ENCODE peak calls at places on chromosomes 7 and 10, in six cellular contexts. One of them, this sample, is unnamed. For H3K4me1, the result is how much of the 10 kb centered on the place peaks cover.

GRCh38 chr10:62632071-62632809 is 172.3 kb upstream of the ADO start:
- DNase-seq in mammary epithelial cell: no peak
- DNase-seq in HepG2: no peak
- DNase-seq in astrocyte: peak
- DNase-seq in hepatocyte: no peak
- DNase-seq in HCT116: no peak
- DNase-seq in this sample: no peak

GRCh38 chr7:41720046-41720445 is 17.2 kb upstream of the INHBA start:
- DNase-seq in mammary epithelial cell: no peak
- DNase-seq in HCT116: no peak
- DNase-seq in hepatocyte: no peak
- DNase-seq in HepG2: no peak
- DNase-seq in astrocyte: no peak
- DNase-seq in this sample: no peak

GRCh38 chr10:14723052-14723689 is 51.5 kb downstream of the FAM107B start:
- DNase-seq in HepG2: no peak
- DNase-seq in hepatocyte: no peak
- DNase-seq in mammary epithelial cell: no peak
- DNase-seq in astrocyte: no peak
- DNase-seq in HCT116: no peak
- DNase-seq in this sample: no peak

GRCh38 chr7:142838461-142839213 is 16.2 kb upstream of the EPHB6 start:
- DNase-seq in HCT116: no peak
- DNase-seq in mammary epithelial cell: no peak
- DNase-seq in hepatocyte: peak
- DNase-seq in astrocyte: no peak
- DNase-seq in HepG2: no peak
- DNase-seq in this sample: no peak

GRCh38 chr7:1534330-1535099 is 4.0 kb downstream of the MAFK start:
- DNase-seq in mammary epithelial cell: no peak
- DNase-seq in HCT116: no peak
- DNase-seq in astrocyte: no peak
- DNase-seq in HepG2: no peak
- DNase-seq in hepatocyte: no peak
- DNase-seq in this sample: no peak

GRCh38 chr10:103458720-103459119 is at the start of gene CALHM1:
- DNase-seq in mammary epithelial cell: no peak
- DNase-seq in HepG2: no peak
- DNase-seq in HCT116: no peak
- DNase-seq in astrocyte: no peak
- DNase-seq in hepatocyte: peak
- DNase-seq in this sample: peak

GRCh38 chr10:133079836-133080682 is 7.7 kb upstream of the ADGRA1 start:
- DNase-seq in HCT116: no peak
- DNase-seq in HepG2: no peak
- DNase-seq in astrocyte: no peak
- DNase-seq in hepatocyte: peak
- DNase-seq in mammary epithelial cell: no peak
- DNase-seq in this sample: peak

GRCh38 chr7:155198901-155199845 is 98.5 kb upstream of the INSIG1 start:
- DNase-seq in HCT116: no peak
- DNase-seq in mammary epithelial cell: peak
- DNase-seq in astrocyte: peak
- DNase-seq in HepG2: no peak
- DNase-seq in hepatocyte: no peak
- DNase-seq in this sample: no peak

GRCh38 chr7:130668258-130669050 is at the start of gene COPG2:
- DNase-seq in astrocyte: peak
- DNase-seq in HepG2: peak
- DNase-seq in HCT116: peak
- DNase-seq in mammary epithelial cell: peak
- DNase-seq in hepatocyte: peak
- DNase-seq in this sample: peak

GRCh38 chr7:36091571-36092176 is 61.4 kb upstream of the EEPD1 start:
- DNase-seq in astrocyte: no peak
- DNase-seq in HepG2: peak
- DNase-seq in mammary epithelial cell: no peak
- DNase-seq in hepatocyte: no peak
- DNase-seq in HCT116: no peak
- DNase-seq in this sample: no peak

GRCh38 chr10:36111676-36112075 is 469.6 kb upstream of the FZD8 start:
- DNase-seq in mammary epithelial cell: no peak
- DNase-seq in HCT116: no peak
- DNase-seq in HepG2: no peak
- DNase-seq in hepatocyte: no peak
- DNase-seq in astrocyte: no peak
- DNase-seq in this sample: peak

GRCh38 chr7:24670782-24671181 is 86.5 kb downstream of the GSDME start:
- DNase-seq in HepG2: no peak
- DNase-seq in mammary epithelial cell: no peak
- DNase-seq in astrocyte: no peak
- DNase-seq in HCT116: no peak
- DNase-seq in hepatocyte: no peak
- DNase-seq in this sample: no peak

GRCh38 chr7:80279760-80280159 is 145.1 kb downstream of the GNAI1 start:
- DNase-seq in HepG2: no peak
- DNase-seq in astrocyte: no peak
- DNase-seq in hepatocyte: peak
- DNase-seq in HCT116: no peak
- DNase-seq in mammary epithelial cell: no peak
- DNase-seq in this sample: no peak

GRCh38 chr10:89845541-89846275 is 144.3 kb downstream of the KIF20B start:
- DNase-seq in hepatocyte: no peak
- DNase-seq in HepG2: no peak
- DNase-seq in HCT116: no peak
- DNase-seq in astrocyte: peak
- DNase-seq in mammary epithelial cell: peak
- DNase-seq in this sample: no peak

GRCh38 chr10:110211455-110211843 is 4.0 kb downstream of the MXI1 start:
- DNase-seq in HepG2: no peak
- DNase-seq in HCT116: no peak
- DNase-seq in astrocyte: no peak
- DNase-seq in hepatocyte: no peak
- DNase-seq in mammary epithelial cell: no peak
- DNase-seq in this sample: no peak

GRCh38 chr7:2753148-2753547 is 65.1 kb downstream of the AMZ1 start:
- DNase-seq in hepatocyte: no peak
- DNase-seq in HepG2: no peak
- DNase-seq in astrocyte: no peak
- DNase-seq in HCT116: no peak
- DNase-seq in mammary epithelial cell: no peak
- DNase-seq in this sample: no peak

GRCh38 chr7:2754086-2754485 is 66.1 kb downstream of the AMZ1 start:
- DNase-seq in mammary epithelial cell: no peak
- DNase-seq in hepatocyte: no peak
- DNase-seq in HepG2: no peak
- DNase-seq in HCT116: no peak
- DNase-seq in astrocyte: peak
- DNase-seq in this sample: no peak

GRCh38 chr7:2757904-2758672 is 70.1 kb downstream of the AMZ1 start:
- DNase-seq in astrocyte: peak
- DNase-seq in HepG2: peak
- DNase-seq in mammary epithelial cell: peak
- DNase-seq in hepatocyte: peak
- DNase-seq in HCT116: peak
- DNase-seq in this sample: no peak

GRCh38 chr7:2757361-2757903 is 69.4 kb downstream of the AMZ1 start:
- DNase-seq in astrocyte: no peak
- DNase-seq in hepatocyte: peak
- DNase-seq in HCT116: peak
- DNase-seq in HepG2: no peak
- DNase-seq in mammary epithelial cell: peak
- DNase-seq in this sample: no peak

DNA sequence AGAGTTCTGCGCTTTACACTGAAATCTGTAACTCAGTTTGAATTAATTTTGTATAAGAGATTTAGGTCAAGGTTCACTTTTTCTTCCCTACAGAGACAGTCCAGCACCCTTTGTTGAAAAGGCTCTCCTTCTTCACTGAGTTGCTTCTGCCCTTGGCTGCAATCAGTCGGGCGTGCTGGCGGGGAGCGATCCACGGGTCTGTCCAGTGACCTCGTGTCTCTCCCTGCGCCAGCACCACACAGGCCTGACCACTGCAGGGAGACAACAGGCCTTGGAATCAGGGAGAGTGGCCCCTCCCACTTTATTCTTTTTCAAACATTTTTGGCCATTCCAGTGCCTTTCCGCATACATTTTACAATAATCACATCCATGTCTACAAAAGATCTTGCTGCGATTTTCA is 66.9 kb downstream of the AMZ1 start:
- DNase-seq in mammary epithelial cell: no peak
- DNase-seq in HCT116: no peak
- DNase-seq in HepG2: no peak
- DNase-seq in astrocyte: no peak
- DNase-seq in hepatocyte: no peak
- DNase-seq in this sample: no peak
- H3K4me1 ChIP-seq in mammary epithelial cell: under half
- H3K4me1 ChIP-seq in HCT116: under half
- H3K4me1 ChIP-seq in HepG2: under half
- H3K4me1 ChIP-seq in astrocyte: under half
- H3K4me1 ChIP-seq in hepatocyte: under half
- H3K4me1 ChIP-seq in this sample: under half

DNA sequence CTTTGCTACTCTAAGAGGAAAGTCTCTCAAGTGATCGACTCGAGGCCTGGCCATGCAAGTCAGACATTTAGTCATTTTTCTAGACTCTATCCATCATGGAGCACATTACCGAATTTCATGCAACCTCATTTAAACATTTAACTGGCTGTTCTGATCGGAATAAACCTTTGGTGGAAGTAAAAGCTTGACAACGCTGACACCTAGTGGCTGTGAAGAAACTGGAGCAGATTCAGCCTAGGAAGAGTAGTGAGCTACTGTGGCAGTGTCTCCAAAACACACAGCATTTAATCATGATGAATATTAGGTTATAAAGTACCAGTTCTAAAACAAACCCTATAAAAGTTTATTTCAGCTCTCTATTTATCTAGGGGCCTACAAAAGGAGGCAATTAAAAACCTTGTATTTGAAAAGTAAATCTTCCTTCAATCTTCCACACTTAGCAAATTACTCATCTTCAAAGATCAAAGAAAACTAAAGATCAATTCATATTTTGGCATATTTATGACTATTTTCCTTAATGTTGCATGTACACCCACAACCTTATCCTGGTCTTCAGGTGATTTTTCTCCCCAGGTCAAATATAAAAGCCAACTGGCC is 175.0 kb downstream of the CTNNA3 start:
- DNase-seq in HepG2: peak
- DNase-seq in HCT116: peak
- DNase-seq in astrocyte: peak
- DNase-seq in hepatocyte: peak
- DNase-seq in mammary epithelial cell: peak
- DNase-seq in this sample: peak
- TF ChIP-seq CTCF in HepG2: peak
- TF ChIP-seq CTCF in HCT116: peak
- TF ChIP-seq CTCF in astrocyte: peak
- TF ChIP-seq CTCF in hepatocyte: peak
- TF ChIP-seq CTCF in mammary epithelial cell: peak
- TF ChIP-seq CTCF in this sample: peak

DNA sequence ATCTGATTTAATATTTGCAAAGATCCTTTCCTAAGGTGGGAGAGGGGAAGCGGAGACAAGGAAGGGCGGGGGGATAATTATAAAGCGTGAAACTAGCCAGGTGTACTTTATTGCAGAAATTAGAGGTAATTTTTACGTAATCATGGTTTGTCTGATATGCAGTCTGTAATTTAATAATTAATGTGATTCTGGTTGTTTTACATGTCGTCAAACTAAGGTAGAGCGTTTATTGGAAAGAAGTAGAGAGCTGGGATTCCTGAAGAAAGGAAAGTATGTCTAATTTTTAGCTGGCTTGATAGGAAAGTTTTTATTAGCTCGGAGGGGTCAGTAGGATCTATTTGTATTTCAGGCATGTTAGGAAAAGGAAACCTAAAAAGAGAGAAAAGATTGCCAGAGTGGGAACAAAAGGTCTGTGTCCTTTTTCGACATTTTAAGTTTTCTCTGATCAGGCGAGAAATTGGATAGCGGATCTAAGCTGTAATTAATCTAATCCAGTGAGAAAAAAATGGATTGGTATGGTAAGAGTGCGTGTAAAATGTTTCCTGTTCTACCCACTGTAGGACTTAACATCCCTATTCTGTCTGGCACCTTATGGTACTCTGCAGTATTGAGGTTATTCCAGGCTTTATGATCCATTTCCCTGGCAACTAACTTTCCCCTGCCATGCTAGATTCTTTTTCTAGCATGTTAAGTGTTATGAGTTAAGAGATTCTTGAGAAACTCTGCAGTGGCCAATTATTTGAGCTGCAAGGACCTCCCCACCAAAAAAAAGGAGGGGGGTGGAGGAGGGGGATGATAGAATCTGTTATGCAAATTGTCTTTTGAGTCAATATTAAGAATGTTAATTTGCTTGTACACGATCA is 1.4 kb downstream of the CELF2 start:
- DNase-seq in mammary epithelial cell: no peak
- DNase-seq in hepatocyte: no peak
- DNase-seq in HCT116: no peak
- DNase-seq in astrocyte: no peak
- DNase-seq in HepG2: no peak
- DNase-seq in this sample: no peak
- TF ChIP-seq EZH2 in mammary epithelial cell: peak
- TF ChIP-seq EZH2 in hepatocyte: peak
- TF ChIP-seq EZH2 in HCT116: no peak
- TF ChIP-seq EZH2 in astrocyte: no peak
- TF ChIP-seq EZH2 in HepG2: no peak
- TF ChIP-seq EZH2 in this sample: no peak

GRCh38 chr10:3323865-3324498 is 151.4 kb upstream of the PITRM1 start:
- DNase-seq in HepG2: no peak
- DNase-seq in HCT116: no peak
- DNase-seq in mammary epithelial cell: peak
- DNase-seq in hepatocyte: no peak
- DNase-seq in astrocyte: peak
- DNase-seq in this sample: no peak

GRCh38 chr10:3321123-3321522 is 148.5 kb upstream of the PITRM1 start:
- DNase-seq in mammary epithelial cell: no peak
- DNase-seq in astrocyte: no peak
- DNase-seq in hepatocyte: no peak
- DNase-seq in HCT116: no peak
- DNase-seq in HepG2: no peak
- DNase-seq in this sample: no peak

GRCh38 chr10:3330687-3331086 is 158.1 kb upstream of the PITRM1 start:
- DNase-seq in hepatocyte: peak
- DNase-seq in astrocyte: peak
- DNase-seq in mammary epithelial cell: peak
- DNase-seq in HCT116: no peak
- DNase-seq in HepG2: no peak
- DNase-seq in this sample: no peak

GRCh38 chr10:3324572-3324971 is 152.0 kb upstream of the PITRM1 start:
- DNase-seq in mammary epithelial cell: no peak
- DNase-seq in hepatocyte: no peak
- DNase-seq in HepG2: no peak
- DNase-seq in HCT116: no peak
- DNase-seq in astrocyte: no peak
- DNase-seq in this sample: no peak

DNA sequence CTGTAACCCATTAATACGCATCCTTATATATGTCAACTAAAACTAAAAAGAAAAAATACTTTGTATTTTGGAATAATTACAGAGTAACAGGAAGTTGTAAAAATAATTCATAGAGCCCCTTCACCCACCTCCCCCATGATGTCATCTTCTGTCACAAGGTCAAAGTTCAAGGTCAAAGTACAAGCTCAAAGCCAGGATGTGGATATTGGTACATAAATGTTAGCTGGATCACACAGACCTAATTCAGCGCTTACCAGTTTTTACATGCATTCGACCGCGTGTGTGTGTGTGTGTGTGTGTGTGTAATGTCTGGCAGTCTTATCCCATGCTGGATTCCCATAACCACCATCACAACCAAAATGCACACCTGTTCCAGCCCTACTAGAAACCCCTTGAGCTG is 153.4 kb upstream of the PITRM1 start:
- DNase-seq in astrocyte: no peak
- DNase-seq in HCT116: no peak
- DNase-seq in mammary epithelial cell: no peak
- DNase-seq in hepatocyte: no peak
- DNase-seq in HepG2: no peak
- DNase-seq in this sample: no peak
- H3K4me1 ChIP-seq in astrocyte: under half
- H3K4me1 ChIP-seq in HCT116: under half
- H3K4me1 ChIP-seq in mammary epithelial cell: under half
- H3K4me1 ChIP-seq in hepatocyte: under half
- H3K4me1 ChIP-seq in HepG2: under half
- H3K4me1 ChIP-seq in this sample: under half

This sample was measured in neural progenitor cell.